ENCODE peak calls at places on chromosomes 11 and 22, in four cellular contexts. L is MCF 10A, D is sigmoid colon, R is A549. V is an unnamed sample.
A peak's percentile ranks its signal among the peaks of the same experiment; 100 is the strongest.

GRCh38 chr11:108967571-108967970 is 302.7 kb downstream of the DDX10 start:
- DNase-seq in L (no peak), D (peak; percentile 65), R (no peak), V (no peak)

GRCh38 chr11:94568200-94568599 is 1.0 kb downstream of the PIWIL4 start:
- DNase-seq in L (no peak), D (no peak), R (no peak), V (no peak)

GRCh38 chr22:40396882-40397281 is 26.5 kb downstream of the SGSM3 start:
- DNase-seq in L (no peak), D (no peak), R (no peak), V (no peak)

GRCh38 chr11:112584674-112585073 is 324.0 kb upstream of the PLET1 start:
- DNase-seq in L (peak; percentile 25), D (no peak), R (no peak), V (no peak)

GRCh38 chr11:120646206-120646605 is 134.7 kb downstream of the GRIK4 start:
- DNase-seq in L (no peak), D (no peak), R (no peak), V (peak; percentile 2)

GRCh38 chr11:67347964-67348749 is 5.2 kb downstream of the POLD4 start:
- DNase-seq in L (no peak), D (no peak), R (peak; percentile 16), V (no peak)

GRCh38 chr22:47195676-47196492 is 433.4 kb downstream of the TBC1D22A start:
- DNase-seq in L (peak; percentile 20), D (peak; percentile 62), R (no peak), V (peak; percentile 62)

GRCh38 chr22:46088541-46089311 is 61.6 kb upstream of the PPARA start:
- DNase-seq in L (peak; percentile 45), D (peak; percentile 83), R (no peak), V (peak; percentile 73)

GRCh38 chr11:27719575-27719925 is 19.3 kb upstream of the BDNF start:
- DNase-seq in L (no peak), D (no peak), R (no peak), V (no peak)

GRCh38 chr22:47634342-47634741 is 871.9 kb downstream of the TBC1D22A start:
- DNase-seq in L (no peak), D (no peak), R (no peak), V (peak; percentile 31)

GRCh38 chr22:48803171-48803992 is 1024.3 kb downstream of the BRD1 start:
- DNase-seq in L (no peak), D (no peak), R (no peak), V (peak; percentile 43)

GRCh38 chr11:50423208-50423607 is 390.5 kb downstream of the OR4C45 start:
- DNase-seq in L (no peak), D (no peak), R (no peak), V (no peak)

GRCh38 chr22:24404561-24405275 is 22.7 kb upstream of the ADORA2A start:
- DNase-seq in L (no peak), D (no peak), R (no peak), V (no peak)

GRCh38 chr11:94201004-94201465 is 72.4 kb downstream of the PANX1 start:
- DNase-seq in L (no peak), D (no peak), R (peak; percentile 85), V (no peak)

GRCh38 chr11:68409748-68410344 is 50.7 kb upstream of the PPP6R3 start:
- DNase-seq in L (no peak), D (no peak), R (no peak), V (no peak)

GRCh38 chr11:133937015-133937414 is 19.8 kb downstream of the IGSF9B start:
- DNase-seq in L (no peak), D (no peak), R (no peak), V (no peak)

GRCh38 chr22:45125198-45125597 is 38.5 kb upstream of the NUP50 start:
- DNase-seq in L (no peak), D (no peak), R (no peak), V (no peak)

GRCh38 chr22:45475876-45476514 is 26.7 kb upstream of the FBLN1 start:
- DNase-seq in L (peak; percentile 36), D (no peak), R (no peak), V (peak; percentile 60)

GRCh38 chr11:72798361-72798760 is 4.5 kb upstream of the STARD10 start:
- DNase-seq in L (no peak), D (no peak), R (no peak), V (no peak)

GRCh38 chr11:1356478-1356960 is 33.2 kb upstream of the BRSK2 start:
- DNase-seq in L (no peak), D (no peak), R (no peak), V (no peak)

GRCh38 chr22:43946391-43946680 is 8.9 kb upstream of the SAMM50 start:
- DNase-seq in L (no peak), D (no peak), R (peak; percentile 26), V (no peak)

GRCh38 chr11:76233936-76234703 is 27.8 kb upstream of the WNT11 start:
- DNase-seq in L (peak; percentile 68), D (peak; percentile 89), R (no peak), V (peak; percentile 73)

GRCh38 chr11:115653926-115654325 is 149.7 kb upstream of the CADM1 start:
- DNase-seq in L (no peak), D (peak; percentile 79), R (no peak), V (no peak)

GRCh38 chr11:69654660-69655478 is 13.9 kb downstream of the CCND1 start:
- DNase-seq in L (peak; percentile 48), D (peak; percentile 57), R (peak; percentile 95), V (peak; percentile 65)

GRCh38 chr11:120703358-120704152 is 192.0 kb downstream of the GRIK4 start:
- DNase-seq in L (no peak), D (no peak), R (no peak), V (no peak)

GRCh38 chr11:46976182-46976854 is 39.8 kb downstream of the CSTPP1 start:
- DNase-seq in L (no peak), D (no peak), R (no peak), V (no peak)

GRCh38 chr11:120295110-120295509 is 30.0 kb upstream of the TLCD5 start:
- DNase-seq in L (no peak), D (no peak), R (no peak), V (no peak)

GRCh38 chr11:96384156-96384555 is 5.6 kb downstream of the CCDC82 start:
- DNase-seq in L (no peak), D (no peak), R (no peak), V (no peak)

GRCh38 chr22:27669798-27670599 is 131.6 kb downstream of the MN1 start:
- DNase-seq in L (no peak), D (no peak), R (peak; percentile 35), V (no peak)

GRCh38 chr22:30615543-30615954 is 8.6 kb downstream of the TCN2 start:
- DNase-seq in L (no peak), D (no peak), R (no peak), V (no peak)

GRCh38 chr11:78331711-78332110 is 85.9 kb downstream of the GAB2 start:
- DNase-seq in L (no peak), D (no peak), R (no peak), V (no peak)

GRCh38 chr22:46006379-46007002 is 29.5 kb upstream of the WNT7B start:
- DNase-seq in L (peak; percentile 91), D (peak; percentile 98), R (peak; percentile 85), V (peak; percentile 96)

GRCh38 chr11:18393581-18394299 is 623 bp upstream of the LDHA start:
- DNase-seq in L (no peak), D (no peak), R (no peak), V (no peak)

GRCh38 chr11:33376331-33377099 is 119.3 kb downstream of the HIPK3 start:
- DNase-seq in L (no peak), D (no peak), R (no peak), V (no peak)

GRCh38 chr22:35629406-35630234 is 12.5 kb upstream of the MB start:
- DNase-seq in L (peak; percentile 96), D (peak; percentile 91), R (peak; percentile 93), V (peak; percentile 66)

GRCh38 chr11:24521586-24521985 is 24.7 kb downstream of the LUZP2 start:
- DNase-seq in L (no peak), D (no peak), R (no peak), V (no peak)

GRCh38 chr11:106288057-106288456 is 210.6 kb downstream of the AASDHPPT start:
- DNase-seq in L (no peak), D (no peak), R (no peak), V (no peak)

GRCh38 chr22:30866216-30866615 is 102.4 kb downstream of the MORC2 start:
- DNase-seq in L (no peak), D (no peak), R (no peak), V (peak; percentile 38)

GRCh38 chr11:13776134-13776815 is 107.8 kb downstream of the FAR1 start:
- DNase-seq in L (peak; percentile 34), D (no peak), R (peak; percentile 3), V (no peak)
- TF ChIP-seq CTCF in L (no peak), D (no peak), R (peak; percentile 13), V (peak; percentile 13)

DNA sequence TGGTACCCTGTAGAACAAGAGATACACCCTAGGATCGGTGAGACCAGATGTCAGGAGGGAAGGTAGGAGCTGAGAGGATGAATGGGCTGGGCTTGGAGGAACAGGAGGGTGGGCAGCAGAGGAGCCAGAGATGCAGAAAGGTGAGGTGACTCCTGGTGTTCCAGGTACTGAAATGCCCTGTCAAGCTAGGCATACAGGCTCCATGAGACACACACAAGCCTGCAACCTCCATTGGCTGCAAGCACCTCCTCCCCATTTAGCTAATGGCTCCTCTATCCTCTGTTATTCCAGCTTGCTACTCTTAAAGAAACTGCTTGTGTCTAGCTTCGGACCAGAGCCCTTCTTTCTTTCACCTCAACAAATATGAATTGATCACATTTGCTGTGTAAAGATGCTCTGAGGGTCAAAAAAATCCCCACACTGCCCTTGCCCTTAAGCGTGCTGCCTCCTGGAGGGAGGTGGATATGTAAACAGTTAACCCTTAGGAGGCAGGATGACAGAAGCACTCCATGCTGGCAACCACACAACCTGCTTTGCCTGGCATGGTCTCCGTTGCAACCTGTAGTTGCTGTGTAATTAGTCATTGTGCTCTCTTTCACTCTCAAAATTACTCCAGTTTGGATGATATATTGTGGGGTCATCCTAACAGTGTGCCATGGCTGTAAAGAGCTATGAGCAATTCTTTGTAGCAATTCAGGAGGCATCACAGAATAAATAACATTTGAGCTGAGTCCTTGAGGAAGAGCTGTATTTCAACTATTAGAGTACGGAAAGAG is 156.0 kb downstream of the PKNOX2 start:
- DNase-seq in L (no peak), D (no peak), R (no peak), V (no peak)
- TF ChIP-seq CTCF in L (no peak), D (no peak), R (no peak), V (no peak)

DNA sequence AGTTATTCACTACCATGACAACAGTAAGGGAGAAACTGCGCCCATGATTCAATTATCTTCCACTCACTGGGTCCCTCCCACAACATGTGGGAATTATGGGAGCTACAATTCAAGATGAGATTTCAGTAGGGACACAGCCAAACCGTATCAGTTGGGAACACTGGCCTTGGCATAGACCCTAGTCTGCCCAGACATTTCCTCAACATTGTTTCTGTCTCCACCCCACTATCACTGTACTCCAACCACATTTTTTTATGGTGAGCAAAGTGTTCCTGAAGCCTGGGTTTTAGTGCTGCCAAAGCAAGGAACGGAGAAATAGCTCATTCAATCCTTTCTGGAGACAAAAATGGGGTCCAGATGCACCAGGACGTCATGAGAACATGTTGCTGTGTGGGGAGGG is 122.6 kb upstream of the CCDC179 start:
- DNase-seq in L (no peak), D (no peak), R (no peak), V (no peak)
- TF ChIP-seq CTCF in L (no peak), D (no peak), R (no peak), V (no peak)

GRCh38 chr11:118398797-118399564 is 2.4 kb upstream of the ATP5MG start:
- DNase-seq in L (no peak), D (no peak), R (no peak), V (no peak)

GRCh38 chr11:118406599-118407166 is 5.3 kb downstream of the ATP5MG start:
- DNase-seq in L (no peak), D (no peak), R (no peak), V (no peak)

GRCh38 chr11:118401151-118401879 is at the start of gene ATP5MG:
- DNase-seq in L (peak; percentile 92), D (peak; percentile 94), R (peak; percentile 87), V (peak; percentile 95)

GRCh38 chr11:118397448-118397847 is 4.0 kb upstream of the ATP5MG start:
- DNase-seq in L (no peak), D (no peak), R (no peak), V (no peak)

GRCh38 chr11:118401880-118402590 is 629 bp downstream of the ATP5MG start:
- DNase-seq in L (peak; percentile 53), D (no peak), R (peak; percentile 10), V (no peak)
- TF ChIP-seq CTCF in L (no peak), D (no peak), R (no peak), V (no peak)

V was measured in upper lobe of right lung.